ENCODE peak calls at places on chromosomes 7 and 10, in nine cellular contexts. A is spleen, O is upper lobe of left lung, Y is keratinocyte, Q is tibial artery, M is transverse colon, K is upper lobe of right lung, L is adrenal gland, P is left lung. G is an unnamed sample. For H3K4me1, the result is how much of the 10 kb centered on the place peaks cover.

GRCh38 chr7:2717293-2717904 is 29.4 kb downstream of the AMZ1 start:
- DNase-seq in K (peak), L (no peak), P (peak), M (peak), Y (no peak), A (peak), Q (peak), O (no peak), G (no peak)

GRCh38 chr7:142413280-142414000 is 155.6 kb upstream of the PRSS58 start:
- DNase-seq in L (no peak), K (no peak), Q (no peak), O (no peak), Y (peak), A (no peak), M (no peak), P (no peak), G (no peak)

GRCh38 chr7:157408258-157409101 is 71.7 kb downstream of the DNAJB6 start:
- DNase-seq in K (peak), M (no peak), Q (no peak), A (no peak), P (peak), O (no peak), L (no peak), Y (no peak), G (no peak)

GRCh38 chr7:136056827-136057226 is 79.7 kb upstream of the MTPN start:
- DNase-seq in L (no peak), A (no peak), M (no peak), O (no peak), Y (no peak), K (no peak), P (no peak), Q (no peak), G (no peak)

GRCh38 chr10:15391491-15391890 is 20.4 kb upstream of the FAM171A1 start:
- DNase-seq in A (no peak), Y (no peak), P (no peak), M (no peak), Q (no peak), K (no peak), O (no peak), L (no peak), G (no peak)

GRCh38 chr10:58334817-58335305 is at the start of gene UBE2D1:
- DNase-seq in A (peak), O (peak), P (peak), Q (peak), Y (no peak), L (peak), K (peak), M (peak), G (peak)

GRCh38 chr7:149780056-149780455 is 6.7 kb upstream of the ZNF467 start:
- DNase-seq in Q (no peak), P (peak), K (no peak), L (no peak), Y (no peak), A (no peak), O (peak), M (no peak), G (no peak)

GRCh38 chr10:48981310-48981907 is 41.8 kb upstream of the LRRC18 start:
- DNase-seq in L (peak), K (peak), Y (no peak), P (peak), Q (peak), M (peak), A (peak), O (no peak), G (no peak)

GRCh38 chr10:91613411-91614253 is 19.2 kb downstream of the PPP1R3C start:
- DNase-seq in M (no peak), P (no peak), A (no peak), L (peak), Q (no peak), K (no peak), O (no peak), Y (peak), G (peak)

GRCh38 chr10:49106451-49106850 is 8.9 kb downstream of the VSTM4 start:
- DNase-seq in A (no peak), Y (no peak), L (peak), O (peak), Q (peak), P (no peak), K (no peak), M (no peak), G (peak)

GRCh38 chr7:27185013-27185707 is at the start of gene HOXA11:
- DNase-seq in M (peak), L (peak), A (peak), Y (no peak), O (peak), P (no peak), Q (peak), K (peak), G (peak)

GRCh38 chr7:31950101-31950755 is 120.0 kb downstream of the PDE1C start:
- DNase-seq in O (no peak), L (no peak), Q (no peak), K (no peak), A (no peak), P (no peak), M (no peak), Y (no peak), G (no peak)

GRCh38 chr10:51422311-51423120 is 276.9 kb downstream of the CSTF2T start:
- DNase-seq in P (no peak), K (no peak), L (peak), Y (no peak), M (peak), Q (peak), O (no peak), A (no peak), G (peak)

GRCh38 chr10:115417585-115418265 is 324.6 kb downstream of the ATRNL1 start:
- DNase-seq in O (no peak), K (no peak), P (no peak), M (peak), L (no peak), Y (no peak), A (no peak), Q (no peak), G (no peak)

GRCh38 chr7:142793156-142793555 is 22.4 kb downstream of the PRSS2 start:
- DNase-seq in O (no peak), M (no peak), K (no peak), A (no peak), L (no peak), Q (no peak), P (no peak), Y (no peak), G (no peak)

GRCh38 chr7:85023066-85023687 is 163.7 kb downstream of the SEMA3D start:
- DNase-seq in K (no peak), L (no peak), O (no peak), Q (no peak), M (no peak), P (no peak), A (no peak), Y (no peak), G (no peak)

GRCh38 chr10:63169624-63170023 is 36.5 kb downstream of the NRBF2 start:
- DNase-seq in P (no peak), L (no peak), A (no peak), Q (no peak), Y (no peak), K (no peak), M (no peak), O (no peak), G (no peak)

GRCh38 chr7:18019562-18019961 is 8.1 kb downstream of the PRPS1L1 start:
- DNase-seq in P (no peak), K (no peak), Y (peak), A (no peak), M (no peak), Q (no peak), L (no peak), O (no peak), G (no peak)

GRCh38 chr7:100191775-100192174 is 14.1 kb downstream of the STAG3 start:
- DNase-seq in K (no peak), Q (no peak), P (no peak), Y (no peak), O (no peak), A (no peak), M (no peak), L (no peak), G (no peak)

GRCh38 chr7:668139-668871 is 58.2 kb upstream of the DNAAF5 start:
- DNase-seq in P (no peak), M (peak), Y (no peak), Q (peak), L (peak), A (peak), O (no peak), K (no peak), G (no peak)

GRCh38 chr10:22335204-22335956 is 9.9 kb upstream of the SPAG6 start:
- DNase-seq in M (peak), Q (peak), Y (no peak), O (peak), P (peak), L (peak), A (peak), K (peak), G (no peak)

GRCh38 chr7:148701414-148701813 is 2.7 kb downstream of the CUL1 start:
- DNase-seq in Y (no peak), P (no peak), M (no peak), A (no peak), L (no peak), Q (no peak), O (no peak), K (no peak), G (no peak)

GRCh38 chr10:79221110-79222051 is 125.9 kb upstream of the PPIF start:
- DNase-seq in K (peak), P (peak), Q (peak), O (peak), M (peak), Y (peak), A (peak), L (peak), G (no peak)

GRCh38 chr10:61836233-61836887 is 65.1 kb upstream of the ARID5B start:
- DNase-seq in O (no peak), Q (no peak), A (no peak), P (no peak), M (no peak), Y (no peak), L (no peak), K (no peak), G (no peak)

GRCh38 chr7:95404316-95404715 is 8.1 kb upstream of the PON3 start:
- DNase-seq in Y (no peak), O (no peak), L (no peak), A (no peak), M (no peak), P (no peak), Q (no peak), K (no peak), G (no peak)

GRCh38 chr10:29409241-29410051 is 120.6 kb downstream of the LYZL1 start:
- DNase-seq in K (peak), L (peak), O (peak), Y (no peak), Q (peak), M (peak), A (peak), P (peak), G (no peak)

GRCh38 chr10:63675171-63675570 is 154.0 kb downstream of the REEP3 start:
- DNase-seq in Y (no peak), L (no peak), M (no peak), O (no peak), P (no peak), A (no peak), Q (no peak), K (no peak), G (no peak)

GRCh38 chr10:78462221-78462620 is 428.6 kb downstream of the RPS24 start:
- DNase-seq in A (no peak), K (no peak), M (no peak), O (no peak), L (peak), P (no peak), Q (no peak), Y (no peak), G (peak)

GRCh38 chr10:115773832-115774231 is 499.2 kb downstream of the GFRA1 start:
- DNase-seq in A (no peak), O (no peak), Y (no peak), P (no peak), M (no peak), K (no peak), L (no peak), Q (no peak), G (no peak)

GRCh38 chr10:50393784-50394183 is 142.5 kb upstream of the ASAH2 start:
- DNase-seq in Q (no peak), L (no peak), Y (no peak), K (no peak), O (no peak), A (no peak), M (no peak), P (no peak), G (no peak)

GRCh38 chr10:76626406-76626805 is 1011.2 kb downstream of the KCNMA1 start:
- DNase-seq in L (peak), A (no peak), Y (no peak), P (no peak), O (no peak), Q (no peak), K (no peak), M (no peak), G (no peak)

DNA sequence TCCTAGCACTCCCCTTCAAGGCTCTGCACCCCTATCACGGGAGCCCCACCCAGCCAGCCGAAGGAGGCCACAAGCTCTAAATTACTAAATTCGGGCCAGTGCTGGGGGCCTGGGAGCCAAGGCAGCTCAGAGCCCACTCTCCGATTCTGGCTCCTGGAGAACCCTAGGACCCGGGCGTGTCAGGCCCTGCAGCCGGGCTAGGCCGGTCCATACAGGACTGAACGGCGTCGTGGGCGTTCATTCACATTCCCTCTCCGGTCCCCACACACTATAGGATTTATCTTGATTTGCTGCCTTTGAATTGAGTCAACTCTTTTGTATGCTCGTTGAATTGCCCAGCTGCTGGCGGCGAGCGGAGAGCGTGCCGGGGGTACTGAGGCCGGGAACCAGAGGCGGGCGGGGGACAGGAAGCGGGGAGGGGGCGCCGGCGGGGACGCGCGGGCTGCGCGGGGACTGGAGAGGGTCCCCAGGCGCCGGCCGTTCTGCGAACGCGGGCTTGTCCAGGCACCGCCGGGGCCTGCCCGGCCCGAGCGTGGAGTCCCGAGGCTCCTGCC is 1.1 kb upstream of the ELFN1 start:
- DNase-seq in O (peak), Q (peak), K (peak), P (peak), L (peak), M (no peak), Y (no peak), A (peak), G (no peak)
- H3K4me3 ChIP-seq in O (no peak), Q (no peak), K (no peak), P (no peak), L (no peak), M (no peak), Y (no peak), A (peak), G (no peak)

GRCh38 chr7:105802611-105803520 is 73.5 kb downstream of the ATXN7L1 start:
- DNase-seq in A (no peak), L (no peak), K (no peak), Y (no peak), Q (no peak), O (no peak), M (no peak), P (no peak), G (no peak)
- H3K4me1 ChIP-seq in A (under half), L (under half), K (under half), Y (under half), Q (under half), O (under half), M (under half), P (under half), G (under half)

DNA sequence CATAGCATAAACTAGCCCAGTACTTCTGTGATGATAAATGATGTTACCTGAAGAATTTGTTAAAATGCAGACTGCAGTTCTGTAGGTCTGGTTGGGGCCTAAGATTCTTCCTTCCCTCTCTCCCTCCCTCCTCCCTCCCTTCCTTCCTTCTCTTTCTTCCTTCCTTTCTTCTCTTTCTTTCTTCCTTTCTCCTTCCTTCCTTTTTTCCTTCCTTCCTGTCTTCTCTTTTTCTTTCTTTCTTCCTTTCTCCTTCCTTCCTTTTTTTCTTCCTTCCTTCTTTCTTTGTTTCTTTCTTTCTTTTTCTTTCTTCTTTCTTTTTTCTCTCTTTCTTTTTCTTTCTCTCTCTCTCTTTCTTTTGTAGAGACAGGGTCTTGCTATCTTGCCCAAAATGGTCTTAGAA is 3.7 kb upstream of the SLC25A28 start:
- DNase-seq in P (no peak), Y (no peak), Q (no peak), O (no peak), K (no peak), M (no peak), L (no peak), A (no peak), G (no peak)
- TF ChIP-seq CTCF in P (no peak), Y (no peak), Q (no peak), O (no peak), K (no peak), M (no peak), L (no peak), A (no peak), G (no peak)

GRCh38 chr10:92753865-92754264 is 64.1 kb downstream of the HHEX start:
- DNase-seq in A (no peak), O (no peak), M (no peak), K (no peak), L (no peak), P (no peak), Q (no peak), Y (no peak), G (no peak)

GRCh38 chr10:92747600-92747999 is 57.8 kb downstream of the HHEX start:
- DNase-seq in A (peak), K (no peak), P (no peak), M (peak), Y (no peak), L (peak), O (no peak), Q (no peak), G (no peak)

GRCh38 chr10:92751827-92752226 is 62.1 kb downstream of the HHEX start:
- DNase-seq in O (no peak), M (no peak), K (no peak), P (no peak), L (no peak), Y (no peak), Q (no peak), A (no peak), G (no peak)

GRCh38 chr10:92750788-92751533 is 61.2 kb downstream of the HHEX start:
- DNase-seq in M (no peak), A (no peak), Y (no peak), K (no peak), P (no peak), O (no peak), Q (no peak), L (no peak), G (no peak)

DNA sequence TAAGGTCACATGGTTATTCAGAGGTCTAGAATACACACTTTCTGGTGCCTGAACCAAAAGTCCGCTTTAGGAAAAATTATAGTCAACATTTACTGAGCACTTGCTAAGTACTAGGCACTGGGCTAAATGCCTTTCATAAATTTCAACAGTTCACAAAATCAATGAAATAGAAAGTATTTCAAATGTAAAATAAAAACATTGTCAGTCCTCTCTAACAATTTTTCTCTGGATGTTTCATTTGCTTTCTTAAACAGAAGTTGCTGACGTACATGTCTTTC is 61.7 kb downstream of the HHEX start:
- DNase-seq in A (no peak), K (no peak), Q (no peak), Y (no peak), M (no peak), L (no peak), O (no peak), P (no peak), G (no peak)
- H3K4me3 ChIP-seq in A (no peak), K (no peak), Q (no peak), Y (no peak), M (no peak), L (no peak), O (no peak), P (no peak), G (no peak)

GRCh38 chr10:45461034-45461433 is 87.0 kb downstream of the ALOX5 start:
- DNase-seq in M (peak), A (no peak), K (no peak), Y (no peak), L (no peak), Q (no peak), P (peak), O (no peak), G (no peak)
- H3K4me1 ChIP-seq in M (under half), A (half or more), K (under half), Y (under half), L (under half), Q (under half), P (half or more), O (under half), G (under half)

DNA sequence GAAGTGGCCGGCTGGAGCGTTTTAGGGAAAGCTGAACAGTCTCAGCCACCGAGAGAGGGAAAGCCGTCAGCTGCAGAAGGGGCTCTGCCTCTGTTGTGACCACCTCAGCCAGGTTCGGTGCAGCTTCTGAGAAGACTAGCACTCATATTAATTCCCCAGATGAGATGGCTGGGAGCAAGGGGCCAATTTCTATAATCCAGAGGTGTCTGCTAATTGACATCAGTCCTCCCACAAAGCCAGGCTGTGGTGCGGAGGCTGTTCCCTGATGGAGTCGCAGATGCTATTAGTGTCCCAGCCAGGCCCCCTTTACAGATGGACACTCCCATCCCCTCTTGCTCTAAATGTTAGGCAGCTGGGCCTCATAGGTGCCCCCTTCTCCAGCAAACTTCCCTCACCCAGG is 133.5 kb downstream of the GRID1 start:
- DNase-seq in Y (no peak), A (no peak), K (no peak), M (no peak), O (no peak), Q (no peak), P (no peak), L (no peak), G (no peak)
- TF ChIP-seq CTCF in Y (no peak), A (no peak), K (no peak), M (no peak), O (no peak), Q (no peak), P (no peak), L (no peak), G (no peak)

GRCh38 chr10:124739996-124740373 is 4.2 kb downstream of the FAM53B start:
- DNase-seq in K (no peak), M (no peak), Y (no peak), P (no peak), A (no peak), O (no peak), Q (peak), L (no peak), G (peak)
- H3K4me3 ChIP-seq in K (no peak), M (no peak), Y (peak), P (no peak), A (no peak), O (no peak), Q (no peak), L (no peak), G (peak)

DNA sequence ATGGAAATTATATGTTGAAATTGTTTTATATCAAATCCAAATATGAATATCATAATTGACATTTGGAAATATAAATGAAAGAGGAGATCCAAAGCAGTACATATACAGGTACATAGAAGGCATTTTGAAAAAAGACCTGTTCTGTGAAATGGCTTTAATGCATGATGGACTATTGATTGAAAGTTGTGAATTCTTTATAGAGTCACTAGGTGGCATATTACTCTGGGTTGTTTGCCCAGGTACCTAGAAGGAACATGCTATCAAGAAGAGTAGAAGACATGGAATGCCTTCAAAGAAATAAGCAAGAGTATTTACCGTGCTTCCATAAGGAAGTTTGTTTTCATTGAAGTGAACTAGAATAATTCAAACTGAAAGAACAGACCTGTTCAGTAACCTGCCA is 160.0 kb upstream of the ANK3 start:
- DNase-seq in M (no peak), L (no peak), Q (no peak), O (no peak), K (no peak), Y (no peak), P (no peak), A (no peak), G (no peak)
- H3K4me1 ChIP-seq in M (under half), L (under half), Q (under half), O (under half), K (under half), Y (under half), P (under half), A (under half), G (under half)